ENCODE peak calls at places on chromosomes 16 and 17, in four cellular contexts. P, Z, S and R are unnamed samples.

GRCh38 chr16:31224092-31224955 is 7.4 kb upstream of the PYDC1 start:
- DNase-seq in S (no peak), Z (no peak), P (no peak), R (no peak)

GRCh38 chr17:50947844-50948514 is 81.8 kb upstream of the TOB1 start:
- DNase-seq in P (peak; percentile 88), Z (peak; percentile 68), S (no peak), R (no peak)

GRCh38 chr16:65392831-65393565 is 271.1 kb upstream of the CDH11 start:
- DNase-seq in S (no peak), P (no peak), Z (no peak), R (peak; percentile 90)

GRCh38 chr16:66521951-66522771 is 27.8 kb downstream of the TK2 start:
- DNase-seq in S (peak; percentile 75), P (no peak), Z (no peak), R (peak; percentile 94)

GRCh38 chr17:75109407-75110236 is at the start of gene ARMC7:
- DNase-seq in P (peak; percentile 98), Z (peak; percentile 90), S (peak; percentile 93), R (no peak)

GRCh38 chr16:74591914-74592650 is 14.8 kb downstream of the GLG1 start:
- DNase-seq in P (no peak), Z (no peak), S (no peak), R (no peak)

GRCh38 chr16:67404740-67405226 is 11.5 kb upstream of the TPPP3 start:
- DNase-seq in Z (no peak), P (no peak), S (no peak), R (no peak)

GRCh38 chr16:30069575-30070462 is 4.3 kb downstream of the ALDOA start:
- DNase-seq in Z (no peak), S (no peak), P (peak; percentile 78), R (no peak)

GRCh38 chr17:76543482-76544122 is 3.8 kb downstream of the PRCD start:
- DNase-seq in S (no peak), Z (no peak), P (no peak), R (no peak)

GRCh38 chr17:78044280-78044835 is 84.2 kb downstream of the TMC6 start:
- DNase-seq in S (no peak), P (no peak), Z (no peak), R (no peak)

GRCh38 chr17:74952431-74953128 is 16.9 kb downstream of the OTOP3 start:
- DNase-seq in P (peak; percentile 44), Z (no peak), S (no peak), R (no peak)

GRCh38 chr17:54493691-54494090 is 407.0 kb upstream of the TOM1L1 start:
- DNase-seq in S (no peak), Z (no peak), P (no peak), R (no peak)
- H3K4me3 ChIP-seq in S (no peak overlapping the region), Z (no peak overlapping the region), P (no peak overlapping the region), R (no peak overlapping the region)

DNA sequence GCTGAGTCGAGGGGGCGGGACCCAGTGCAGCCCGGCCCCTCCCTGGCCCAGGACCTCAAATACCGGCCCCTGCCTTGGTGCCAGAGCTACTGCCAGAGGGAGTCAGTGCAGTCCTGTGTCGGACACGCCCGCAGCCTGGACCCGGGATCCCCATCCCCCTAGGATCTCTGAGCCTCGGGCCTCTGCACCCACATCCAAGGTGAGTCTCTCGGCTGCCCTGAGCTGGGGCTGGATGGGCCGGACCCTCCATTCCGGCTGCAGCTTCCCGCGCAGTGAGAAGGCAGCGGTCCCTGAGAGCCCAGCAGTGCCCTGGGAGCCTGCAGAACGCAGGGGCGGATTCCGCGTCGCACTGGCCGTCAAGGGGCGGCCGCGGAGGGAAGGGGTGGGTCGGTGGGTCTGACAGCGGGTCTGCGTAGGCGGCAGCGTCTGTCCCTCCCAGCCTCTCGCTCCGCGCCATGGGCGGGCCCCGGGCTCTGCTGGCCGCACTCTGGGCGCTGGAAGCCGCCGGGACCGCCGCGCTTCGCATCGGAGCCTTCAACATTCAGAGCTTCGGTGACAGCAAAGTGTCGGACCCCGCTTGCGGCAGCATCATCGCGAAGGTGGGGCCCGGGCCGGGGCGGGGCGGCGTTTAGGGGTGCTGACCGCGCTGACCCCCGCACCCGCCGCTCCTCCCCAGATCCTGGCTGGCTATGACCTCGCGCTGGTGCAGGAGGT is at the start of gene DNASE1L2:
- DNase-seq in Z (no peak), S (peak; percentile 76), P (peak; percentile 76), R (no peak)
- H3K4me3 ChIP-seq in Z (peak within 1 kb of the TSS; percentile 25), S (peak within 1 kb of the TSS; percentile 53), P (no peak within 1 kb of the TSS), R (peak within 1 kb of the TSS; percentile 28)

GRCh38 chr16:2483160-2483559 is 8.2 kb downstream of the TBC1D24 start:
- DNase-seq in S (peak; percentile 80), Z (no peak), P (peak; percentile 69), R (no peak)
- H3K4me3 ChIP-seq in S (peak overlapping the region; percentile 57), Z (no peak overlapping the region), P (no peak overlapping the region), R (no peak overlapping the region)

GRCh38 chr16:15052747-15053476 is 3.0 kb downstream of the NTAN1 start:
- DNase-seq in S (peak; percentile 80), Z (no peak), P (peak; percentile 75), R (no peak)
- H3K4me3 ChIP-seq in S (no peak overlapping the region), Z (no peak overlapping the region), P (no peak overlapping the region), R (no peak overlapping the region)

GRCh38 chr17:10699861-10700260 is 2.5 kb downstream of the ADPRM start:
- DNase-seq in P (no peak), S (no peak), Z (no peak), R (no peak)

GRCh38 chr17:10702574-10702973 is 5.2 kb downstream of the ADPRM start:
- DNase-seq in S (no peak), P (no peak), Z (no peak), R (no peak)

GRCh38 chr17:10697092-10698081 is at the start of the genes ADPRM and SCO1:
- DNase-seq in S (peak; percentile 98), Z (peak; percentile 93), P (peak; percentile 96), R (peak; percentile 84)

GRCh38 chr17:10698116-10698818 is 873 bp downstream of the ADPRM start:
- DNase-seq in S (peak; percentile 71), P (no peak), Z (no peak), R (no peak)
- H3K4me3 ChIP-seq in S (peak overlapping the region; percentile 88), P (peak overlapping the region; percentile 86), Z (peak overlapping the region; percentile 96), R (peak overlapping the region; percentile 79)

GRCh38 chr17:17750881-17751280 is 69.6 kb downstream of the RAI1 start:
- DNase-seq in S (no peak), Z (no peak), P (no peak), R (no peak)

GRCh38 chr17:17754719-17755686 is 73.7 kb downstream of the RAI1 start:
- DNase-seq in Z (peak; percentile 79), S (no peak), P (peak; percentile 83), R (no peak)

GRCh38 chr17:17751489-17751995 is 70.3 kb downstream of the RAI1 start:
- DNase-seq in S (peak; percentile 43), P (no peak), Z (no peak), R (no peak)

GRCh38 chr17:17751996-17752821 is 71.0 kb downstream of the RAI1 start:
- DNase-seq in P (peak; percentile 99), S (peak; percentile 97), Z (peak; percentile 96), R (peak; percentile 80)

DNA sequence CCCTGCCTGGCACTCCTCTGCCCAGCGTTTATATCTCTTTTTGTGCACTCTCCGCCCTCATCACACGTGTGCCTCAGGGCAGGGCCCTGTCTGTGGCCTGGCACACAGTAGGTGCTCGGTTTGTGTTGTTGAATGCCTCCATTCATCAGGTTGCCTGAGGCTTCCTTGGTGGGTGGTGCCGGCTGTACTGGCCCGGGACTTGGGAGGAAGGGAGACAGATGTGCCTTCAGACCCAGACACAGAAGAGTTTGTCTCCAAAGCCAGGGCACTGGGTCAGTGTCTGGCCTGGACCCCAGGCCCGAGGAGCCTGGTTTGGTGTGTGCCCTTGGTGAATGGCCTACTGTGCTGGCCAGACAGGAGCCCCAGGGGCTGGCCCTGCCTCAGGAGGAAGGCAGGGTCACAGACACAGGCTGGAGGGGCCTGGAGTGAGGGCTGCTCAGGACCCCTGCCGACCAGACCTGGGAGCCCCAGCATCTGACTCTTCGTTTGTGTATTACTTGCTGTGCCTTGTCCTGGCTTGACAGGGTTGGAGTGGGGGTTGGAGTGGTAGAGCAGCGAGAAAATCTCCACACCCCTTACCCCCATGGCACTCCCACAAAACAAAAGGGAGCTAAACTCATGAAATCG is 71.7 kb downstream of the RAI1 start:
- DNase-seq in P (no peak), S (peak; percentile 45), Z (no peak), R (no peak)
- H3K4me3 ChIP-seq in P (no peak overlapping the region), S (peak overlapping the region; percentile 83), Z (peak overlapping the region; percentile 48), R (peak overlapping the region; percentile 41)

GRCh38 chr17:34981538-34982241 is 1.4 kb downstream of the LIG3 start:
- DNase-seq in Z (no peak), S (peak; percentile 56), P (no peak), R (no peak)

GRCh38 chr17:34980681-34981537 is 597 bp downstream of the LIG3 start:
- DNase-seq in Z (peak; percentile 78), S (peak; percentile 93), P (peak; percentile 91), R (peak; percentile 59)

GRCh38 chr17:34979650-34980352 is 511 bp upstream of the LIG3 start:
- DNase-seq in P (no peak), Z (no peak), S (peak; percentile 54), R (no peak)

GRCh38 chr17:34980353-34980680 is at the start of gene LIG3:
- DNase-seq in Z (peak; percentile 94), S (peak; percentile 97), P (peak; percentile 98), R (peak; percentile 85)

DNA sequence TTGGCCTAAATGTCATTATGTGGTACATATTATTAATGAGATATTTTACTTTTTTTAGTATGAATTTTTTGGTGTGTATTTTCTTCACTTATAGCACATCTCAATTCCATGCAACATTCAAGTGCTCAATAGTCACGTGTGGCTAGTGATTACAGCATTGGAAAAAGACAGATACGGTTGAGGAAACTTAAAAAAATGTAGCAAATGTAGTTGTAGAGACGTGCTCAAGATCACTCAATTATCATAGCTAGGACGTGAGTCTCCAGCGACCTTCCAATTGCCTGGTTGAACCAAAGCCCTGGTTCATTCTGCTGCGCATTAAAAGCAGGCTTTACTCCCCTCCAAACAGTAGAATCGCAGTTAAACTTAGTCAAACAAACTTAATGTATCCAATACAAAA is 1.2 kb upstream of the LIG3 start:
- DNase-seq in Z (no peak), S (no peak), P (no peak), R (no peak)
- H3K4me3 ChIP-seq in Z (no peak overlapping the region), S (peak overlapping the region; percentile 83), P (no peak overlapping the region), R (no peak overlapping the region)

GRCh38 chr16:86579268-86580062 is 1.1 kb downstream of the FOXL1 start:
- DNase-seq in S (peak; percentile 66), Z (no peak), P (peak; percentile 80), R (no peak)
- H3K4me3 ChIP-seq in S (peak overlapping the region; percentile 81), Z (peak overlapping the region; percentile 26), P (peak overlapping the region; percentile 22), R (peak overlapping the region; percentile 51)

GRCh38 chr16:27203429-27204231 is at the start of gene KDM8:
- DNase-seq in P (peak; percentile 100), Z (peak; percentile 99), S (peak; percentile 100), R (peak; percentile 99)
- H3K4me3 ChIP-seq in P (peak within 1 kb of the TSS; percentile 63), Z (peak within 1 kb of the TSS; percentile 83), S (peak within 1 kb of the TSS; percentile 79), R (peak within 1 kb of the TSS; percentile 81)

GRCh38 chr17:7477392-7478275 is 1.8 kb downstream of the ZBTB4 start:
- DNase-seq in Z (peak; percentile 44), S (peak; percentile 92), P (peak; percentile 81), R (peak; percentile 46)
- H3K4me3 ChIP-seq in Z (peak overlapping the region; percentile 99), S (peak overlapping the region; percentile 79), P (peak overlapping the region; percentile 98), R (peak overlapping the region; percentile 80)